ENCODE peak calls at places on chromosome 4, in four cellular contexts. S is endothelial cell of umbilical vein, A is K562, D is IMR-90. R is an unnamed sample.

GRCh38 chr4:184355111-184355604 is 119.2 kb downstream of the IRF2 start:
- DNase-seq in S (peak; percentile 98), A (peak; percentile 88), D (peak; percentile 93), R (peak; percentile 65)

GRCh38 chr4:6986067-6986780 is 56.9 kb upstream of the TADA2B start:
- DNase-seq in S (peak; percentile 73), A (peak; percentile 63), D (peak; percentile 84), R (no peak)

GRCh38 chr4:8439914-8440490 is 521 bp downstream of the ACOX3 start:
- DNase-seq in S (no peak), A (peak; percentile 63), D (no peak), R (peak; percentile 9)

GRCh38 chr4:85842540-85842939 is 367.6 kb downstream of the ARHGAP24 start:
- DNase-seq in S (peak; percentile 96), A (no peak), D (peak; percentile 20), R (no peak)

GRCh38 chr4:111797455-111798163 is 347.6 kb upstream of the FAM241A start:
- DNase-seq in S (no peak), A (no peak), D (no peak), R (no peak)

GRCh38 chr4:7805533-7806079 is 134.1 kb downstream of the AFAP1 start:
- DNase-seq in S (peak; percentile 94), A (no peak), D (peak; percentile 95), R (no peak)

GRCh38 chr4:48778431-48779094 is 1.5 kb downstream of the FRYL start:
- DNase-seq in S (peak; percentile 52), A (peak; percentile 23), D (peak; percentile 57), R (no peak)

GRCh38 chr4:65416875-65417274 is 253.4 kb downstream of the EPHA5 start:
- DNase-seq in S (peak; percentile 80), A (no peak), D (no peak), R (no peak)

GRCh38 chr4:94534401-94535312 is 82.9 kb downstream of the PDLIM5 start:
- DNase-seq in S (no peak), A (peak; percentile 80), D (no peak), R (no peak)

GRCh38 chr4:82429728-82430192 is 502 bp downstream of the HNRNPDL start:
- DNase-seq in S (no peak), A (no peak), D (no peak), R (no peak)

GRCh38 chr4:28709821-28710330 is 1849.2 kb downstream of the STIM2 start:
- DNase-seq in S (no peak), A (no peak), D (peak; percentile 20), R (no peak)

GRCh38 chr4:89598602-89599001 is 238.4 kb downstream of the SNCA start:
- DNase-seq in S (peak; percentile 64), A (no peak), D (peak; percentile 17), R (no peak)

GRCh38 chr4:137740192-137740591 is 207.9 kb upstream of the PCDH18 start:
- DNase-seq in S (no peak), A (no peak), D (peak; percentile 18), R (no peak)

GRCh38 chr4:40200881-40201797 is 4.3 kb downstream of the RHOH start:
- DNase-seq in S (no peak), A (peak; percentile 86), D (peak; percentile 82), R (no peak)

GRCh38 chr4:183968502-183968901 is 63.4 kb downstream of the STOX2 start:
- DNase-seq in S (no peak), A (no peak), D (no peak), R (no peak)

GRCh38 chr4:111662496-111662895 is 482.8 kb upstream of the FAM241A start:
- DNase-seq in S (no peak), A (no peak), D (no peak), R (no peak)

GRCh38 chr4:83011779-83012630 is 1.4 kb upstream of the LIN54 start:
- DNase-seq in S (peak; percentile 59), A (peak; percentile 59), D (peak; percentile 24), R (no peak)

GRCh38 chr4:143351149-143351691 is 14.5 kb downstream of the GAB1 start:
- DNase-seq in S (no peak), A (no peak), D (no peak), R (no peak)

GRCh38 chr4:37425857-37426256 is 181.3 kb downstream of the NWD2 start:
- DNase-seq in S (no peak), A (no peak), D (no peak), R (no peak)

GRCh38 chr4:96913437-96914075 is 1073.7 kb downstream of the PDHA2 start:
- DNase-seq in S (no peak), A (no peak), D (no peak), R (no peak)

GRCh38 chr4:53601251-53601764 is 10.0 kb upstream of the LNX1 start:
- DNase-seq in S (peak; percentile 22), A (peak; percentile 53), D (no peak), R (no peak)

GRCh38 chr4:38788327-38788726 is 5.5 kb upstream of the TLR10 start:
- DNase-seq in S (peak; percentile 57), A (no peak), D (peak; percentile 63), R (peak; percentile 60)

GRCh38 chr4:183588691-183589090 is 70.3 kb downstream of the RWDD4 start:
- DNase-seq in S (no peak), A (no peak), D (no peak), R (no peak)

GRCh38 chr4:81921757-81922159 is 450.1 kb upstream of the RASGEF1B start:
- DNase-seq in S (no peak), A (no peak), D (no peak), R (no peak)

GRCh38 chr4:55668449-55668848 is 32.4 kb upstream of the NMU start:
- DNase-seq in S (no peak), A (no peak), D (no peak), R (no peak)

GRCh38 chr4:46124773-46125172 is 919 bp upstream of the GABRG1 start:
- DNase-seq in S (no peak), A (peak; percentile 16), D (no peak), R (no peak)

GRCh38 chr4:96228463-96228862 is 388.6 kb downstream of the PDHA2 start:
- DNase-seq in S (no peak), A (no peak), D (no peak), R (no peak)

GRCh38 chr4:5928241-5928640 is 35.4 kb upstream of the CRMP1 start:
- DNase-seq in S (no peak), A (no peak), D (no peak), R (no peak)

GRCh38 chr4:185780472-185780871 is 31.5 kb downstream of the SORBS2 start:
- DNase-seq in S (no peak), A (no peak), D (no peak), R (no peak)
- H3K9me1 ChIP-seq in S (no peaks in the 10 kb centered on the region), A (no peaks in the 10 kb centered on the region), D (peaks cover 6% of the 10 kb centered on the region), R (no peaks in the 10 kb centered on the region)

GRCh38 chr4:43352859-43353258 is 460.3 kb downstream of the GRXCR1 start:
- DNase-seq in S (no peak), A (no peak), D (no peak), R (no peak)
- H3K4me1 ChIP-seq in S (no peaks in the 10 kb centered on the region), A (no peaks in the 10 kb centered on the region), D (no peaks in the 10 kb centered on the region), R (no peaks in the 10 kb centered on the region)

GRCh38 chr4:162408309-162408708 is 244.5 kb upstream of the FSTL5 start:
- DNase-seq in S (no peak), A (no peak), D (no peak), R (no peak)

GRCh38 chr4:162406637-162407370 is 243.0 kb upstream of the FSTL5 start:
- DNase-seq in S (no peak), A (no peak), D (no peak), R (no peak)

GRCh38 chr4:162403956-162404355 is 240.2 kb upstream of the FSTL5 start:
- DNase-seq in S (no peak), A (no peak), D (no peak), R (no peak)

GRCh38 chr4:162410854-162411253 is 247.1 kb upstream of the FSTL5 start:
- DNase-seq in S (no peak), A (no peak), D (no peak), R (no peak)

GRCh38 chr4:162409048-162409447 is 245.2 kb upstream of the FSTL5 start:
- DNase-seq in S (no peak), A (no peak), D (no peak), R (no peak)
- H3K9me1 ChIP-seq in S (no peaks in the 10 kb centered on the region), A (no peaks in the 10 kb centered on the region), D (no peaks in the 10 kb centered on the region), R (no peaks in the 10 kb centered on the region)

GRCh38 chr4:2843909-2844584 is 403 bp downstream of the ADD1 start:
- DNase-seq in S (peak; percentile 49), A (peak; percentile 74), D (peak; percentile 24), R (no peak)

GRCh38 chr4:2846172-2846571 is 2.5 kb downstream of the ADD1 start:
- DNase-seq in S (no peak), A (no peak), D (no peak), R (no peak)

GRCh38 chr4:2839060-2839459 is 4.6 kb upstream of the ADD1 start:
- DNase-seq in S (no peak), A (no peak), D (no peak), R (no peak)

GRCh38 chr4:2843023-2843908 is at the start of gene ADD1:
- DNase-seq in S (peak; percentile 99), A (peak; percentile 94), D (peak; percentile 91), R (peak; percentile 42)

DNA sequence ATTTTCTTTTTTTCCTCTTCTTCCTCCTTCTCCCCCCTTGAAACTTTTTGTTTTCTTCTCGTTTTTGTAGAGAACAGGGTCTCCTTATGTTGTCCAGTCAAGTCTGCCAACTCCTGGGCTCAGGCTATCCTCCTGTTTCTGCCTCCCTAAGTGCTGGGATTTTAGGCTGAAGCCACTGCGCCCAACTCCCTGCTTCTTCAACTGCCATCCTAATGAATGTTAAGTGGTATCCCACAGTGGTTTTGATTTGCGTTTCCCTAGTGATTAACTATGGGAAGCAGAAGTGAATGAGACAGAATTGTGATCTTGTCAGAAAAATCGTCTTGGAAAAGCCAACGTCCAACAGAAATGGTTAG is 999 bp upstream of the ADD1 start:
- DNase-seq in S (no peak), A (no peak), D (no peak), R (no peak)
- H3K4me1 ChIP-seq in S (peaks cover 29% of the 10 kb centered on the region), A (peaks cover 17% of the 10 kb centered on the region), D (peaks cover 12% of the 10 kb centered on the region), R (peaks cover 19% of the 10 kb centered on the region)

DNA sequence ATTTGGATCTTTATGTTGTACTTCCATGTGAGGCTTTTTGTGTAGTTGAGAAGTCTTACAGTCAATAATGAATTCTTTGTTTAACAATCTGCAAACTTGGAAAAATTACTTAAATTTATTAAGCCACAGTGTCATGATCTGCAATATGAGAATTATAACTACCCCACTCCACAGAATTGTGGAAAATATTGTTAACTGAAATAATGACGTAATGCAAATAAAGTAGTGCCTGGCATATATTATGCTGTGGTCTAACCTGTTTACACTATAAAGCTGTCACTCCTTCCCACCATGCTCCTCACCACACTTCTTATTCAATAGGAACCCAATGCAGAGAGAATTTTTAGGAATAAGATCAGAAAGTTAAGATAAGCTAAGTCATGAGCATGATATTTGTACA is 632.1 kb upstream of the GALNTL6 start:
- DNase-seq in S (no peak), A (no peak), D (no peak), R (no peak)
- H3K9me1 ChIP-seq in S (no peaks in the 10 kb centered on the region), A (no peaks in the 10 kb centered on the region), D (no peaks in the 10 kb centered on the region), R (no peaks in the 10 kb centered on the region)

GRCh38 chr4:1204828-1205591 is 32.6 kb upstream of the SPON2 start:
- DNase-seq in S (no peak), A (no peak), D (no peak), R (no peak)
- H3K4me1 ChIP-seq in S (no peaks in the 10 kb centered on the region), A (peaks cover 20% of the 10 kb centered on the region), D (peaks cover 51% of the 10 kb centered on the region), R (peaks cover 3% of the 10 kb centered on the region)

GRCh38 chr4:67037489-67037888 is 507.8 kb downstream of the CENPC start:
- DNase-seq in S (no peak), A (no peak), D (no peak), R (no peak)
- H3K9me1 ChIP-seq in S (no peaks in the 10 kb centered on the region), A (no peaks in the 10 kb centered on the region), D (no peaks in the 10 kb centered on the region), R (no peaks in the 10 kb centered on the region)

R was measured in keratinocyte.